ENCODE peak calls at places on chromosomes 2 and 18, in seven cellular contexts. H is germinal center, R is NCI-H524, Y is T-cell, W is GM03348, E is endothelial cell, G is retinal pigment epithelial cell. B is an unnamed sample.

GRCh38 chr2:227703961-227704360 is 13.9 kb downstream of the SLC19A3 start:
- DNase-seq in H (no peak), G (no peak), R (no peak), W (no peak), Y (no peak), E (no peak), B (no peak)

GRCh38 chr18:58578835-58579560 is 49.9 kb downstream of the ALPK2 start:
- DNase-seq in H (no peak), Y (no peak), G (no peak), E (no peak), W (peak), R (peak), B (no peak)

GRCh38 chr2:205563646-205564045 is 118.7 kb upstream of the NRP2 start:
- DNase-seq in R (no peak), W (no peak), H (peak), E (peak), Y (no peak), G (no peak), B (no peak)

GRCh38 chr2:9219027-9219445 is 12.4 kb downstream of the ASAP2 start:
- DNase-seq in G (no peak), R (no peak), Y (no peak), H (no peak), E (no peak), W (no peak), B (no peak)

GRCh38 chr2:178190938-178191910 is 3.1 kb upstream of the OSBPL6 start:
- DNase-seq in G (no peak), Y (no peak), R (no peak), E (no peak), W (peak), H (peak), B (no peak)

GRCh38 chr18:26417190-26417589 is 131.2 kb downstream of the KCTD1 start:
- DNase-seq in E (no peak), H (no peak), Y (no peak), G (no peak), R (no peak), W (no peak), B (no peak)

GRCh38 chr2:48600204-48600813 is 17.3 kb upstream of the GTF2A1L start:
- DNase-seq in Y (no peak), E (peak), H (no peak), G (no peak), W (peak), R (peak), B (peak)

GRCh38 chr2:188693111-188693510 is 281.1 kb upstream of the COL3A1 start:
- DNase-seq in E (no peak), R (no peak), H (no peak), W (no peak), G (no peak), Y (no peak), B (no peak)

GRCh38 chr2:125543968-125544514 is 1111.9 kb upstream of the GYPC start:
- DNase-seq in W (no peak), R (no peak), G (no peak), Y (no peak), H (no peak), E (no peak), B (peak)

GRCh38 chr2:25125189-25125588 is 43.2 kb downstream of the POMC start:
- DNase-seq in R (no peak), E (no peak), H (no peak), G (no peak), W (no peak), Y (no peak), B (no peak)

GRCh38 chr18:74311000-74311399 is 4.6 kb upstream of the C18orf63 start:
- DNase-seq in E (no peak), W (no peak), R (no peak), H (no peak), Y (no peak), G (no peak), B (no peak)

GRCh38 chr2:170147576-170147975 is 30.4 kb upstream of the MYO3B start:
- DNase-seq in Y (no peak), H (no peak), E (no peak), G (no peak), W (no peak), R (no peak), B (no peak)

GRCh38 chr2:239159476-239159911 is 241.3 kb downstream of the HDAC4 start:
- DNase-seq in Y (no peak), E (no peak), G (no peak), W (no peak), H (no peak), R (no peak), B (no peak)

GRCh38 chr18:40863801-40864200 is 1091.2 kb upstream of the PIK3C3 start:
- DNase-seq in Y (no peak), E (no peak), W (no peak), G (no peak), R (no peak), H (no peak), B (no peak)

GRCh38 chr18:67514901-67515540 is 1.5 kb downstream of the DSEL start:
- DNase-seq in E (no peak), R (peak), H (no peak), W (no peak), Y (no peak), G (no peak), B (no peak)

GRCh38 chr2:160491922-160492371 is 1.7 kb downstream of the RBMS1 start:
- DNase-seq in E (peak), H (no peak), W (peak), G (no peak), Y (no peak), R (no peak), B (peak)

GRCh38 chr2:96413067-96413722 is 77.6 kb downstream of the NCAPH start:
- DNase-seq in R (no peak), W (no peak), H (no peak), G (no peak), Y (no peak), E (no peak), B (no peak)

GRCh38 chr2:142849818-142850217 is 27.6 kb upstream of the KYNU start:
- DNase-seq in G (no peak), H (no peak), W (no peak), Y (no peak), E (no peak), R (no peak), B (no peak)

GRCh38 chr2:47008381-47009280 is 93.0 kb upstream of the MCFD2 start:
- DNase-seq in E (no peak), G (peak), W (peak), Y (no peak), H (no peak), R (peak), B (no peak)

GRCh38 chr2:68091439-68092034 is 28.7 kb upstream of the C1D start:
- DNase-seq in H (no peak), G (no peak), Y (no peak), E (no peak), W (no peak), R (no peak), B (no peak)

GRCh38 chr2:84906108-84906899 is 848 bp downstream of the TMSB10 start:
- DNase-seq in Y (peak), E (no peak), G (no peak), W (peak), H (peak), R (peak), B (peak)

GRCh38 chr2:172924070-172924469 is 151.6 kb upstream of the MAP3K20 start:
- DNase-seq in E (no peak), R (no peak), W (no peak), G (no peak), H (no peak), Y (no peak), B (no peak)

GRCh38 chr2:224904390-224904789 is 137.9 kb downstream of the DOCK10 start:
- DNase-seq in Y (no peak), G (no peak), W (peak), E (no peak), R (no peak), H (no peak), B (no peak)

GRCh38 chr2:46150445-46150970 is 146.7 kb upstream of the EPAS1 start:
- DNase-seq in R (no peak), E (no peak), Y (no peak), H (no peak), G (no peak), W (no peak), B (no peak)

GRCh38 chr18:42675810-42676209 is 439.7 kb downstream of the RIT2 start:
- DNase-seq in R (peak), G (no peak), W (no peak), E (no peak), H (no peak), Y (no peak), B (no peak)

B was measured in SW480.